ENCODE peak calls at places on chromosomes 13 and 19, in ten cellular contexts. R, F, N, X, G, J, O, W, D and B are unnamed samples.

GRCh38 chr13:29924482-29924884 is 74.1 kb upstream of the UBL3 start:
- DNase-seq in R (no peak), F (no peak), N (no peak), X (no peak), G (no peak), J (peak; percentile 66), O (no peak), W (no peak), D (no peak), B (peak; percentile 57)

GRCh38 chr13:84273163-84273562 is 390.9 kb upstream of the SLITRK1 start:
- DNase-seq in R (no peak), F (no peak), N (no peak), X (no peak), G (no peak), J (no peak), O (no peak), W (no peak), D (no peak), B (no peak)

GRCh38 chr19:38944981-38945506 is 14.3 kb downstream of the MRPS12 start:
- DNase-seq in R (no peak), F (peak; percentile 40), N (peak; percentile 19), X (no peak), G (no peak), J (peak; percentile 7), O (no peak), W (no peak), D (no peak), B (no peak)

GRCh38 chr19:8085606-8086464 is 33.3 kb downstream of the CCL25 start:
- DNase-seq in R (no peak), F (peak; percentile 73), N (peak; percentile 79), X (no peak), G (no peak), J (no peak), O (no peak), W (no peak), D (peak; percentile 61), B (no peak)

GRCh38 chr19:27794444-27795042 is 1418.4 kb downstream of the UQCRFS1 start:
- DNase-seq in R (no peak), F (peak; percentile 55), N (peak; percentile 34), X (peak; percentile 28), G (no peak), J (no peak), O (no peak), W (no peak), D (no peak), B (peak; percentile 49)

GRCh38 chr13:96822900-96823299 is 171.4 kb downstream of the OXGR1 start:
- DNase-seq in R (no peak), F (peak; percentile 44), N (no peak), X (peak; percentile 29), G (no peak), J (peak; percentile 38), O (no peak), W (no peak), D (peak; percentile 4), B (peak; percentile 6)

GRCh38 chr13:40666058-40666904 is at the start of gene FOXO1:
- DNase-seq in R (peak; percentile 89), F (peak; percentile 100), N (peak; percentile 94), X (peak; percentile 90), G (peak; percentile 78), J (peak; percentile 45), O (peak; percentile 97), W (peak; percentile 87), D (peak; percentile 90), B (peak; percentile 99)

GRCh38 chr13:44125943-44126469 is 246.3 kb downstream of the LACC1 start:
- DNase-seq in R (no peak), F (no peak), N (no peak), X (no peak), G (no peak), J (no peak), O (no peak), W (no peak), D (no peak), B (no peak)

GRCh38 chr19:33323093-33323820 is 20.9 kb upstream of the CEBPA start:
- DNase-seq in R (no peak), F (no peak), N (no peak), X (no peak), G (no peak), J (no peak), O (no peak), W (no peak), D (no peak), B (no peak)

GRCh38 chr13:77511552-77511951 is 24.0 kb upstream of the SCEL start:
- DNase-seq in R (no peak), F (no peak), N (no peak), X (peak; percentile 16), G (no peak), J (peak; percentile 27), O (no peak), W (no peak), D (no peak), B (no peak)

GRCh38 chr19:5265260-5265659 is 75.4 kb downstream of the PTPRS start:
- DNase-seq in R (no peak), F (no peak), N (no peak), X (no peak), G (no peak), J (no peak), O (no peak), W (no peak), D (no peak), B (no peak)

GRCh38 chr13:93558637-93559036 is 332.0 kb downstream of the GPC6 start:
- DNase-seq in R (no peak), F (no peak), N (no peak), X (no peak), G (no peak), J (no peak), O (no peak), W (no peak), D (no peak), B (no peak)

GRCh38 chr13:70666883-70667282 is 558.6 kb upstream of the KLHL1 start:
- DNase-seq in R (no peak), F (no peak), N (no peak), X (no peak), G (no peak), J (no peak), O (no peak), W (no peak), D (no peak), B (no peak)

GRCh38 chr19:36449059-36449670 is 30.7 kb upstream of the ZFP82 start:
- DNase-seq in R (no peak), F (no peak), N (no peak), X (no peak), G (no peak), J (no peak), O (no peak), W (no peak), D (no peak), B (no peak)

GRCh38 chr19:3503036-3503572 is 2.6 kb upstream of the DOHH start:
- DNase-seq in R (no peak), F (no peak), N (no peak), X (no peak), G (no peak), J (no peak), O (no peak), W (no peak), D (no peak), B (no peak)

GRCh38 chr19:58518261-58519086 is 1.1 kb downstream of the ZBTB45 start:
- DNase-seq in R (no peak), F (no peak), N (no peak), X (no peak), G (no peak), J (no peak), O (no peak), W (no peak), D (peak; percentile 23), B (peak; percentile 26)

GRCh38 chr13:97386832-97387486 is 47.0 kb upstream of the RAP2A start:
- DNase-seq in R (no peak), F (no peak), N (no peak), X (no peak), G (no peak), J (no peak), O (no peak), W (no peak), D (no peak), B (no peak)

GRCh38 chr19:16608290-16608704 is 19.7 kb downstream of the MED26 start:
- DNase-seq in R (no peak), F (no peak), N (no peak), X (no peak), G (no peak), J (no peak), O (no peak), W (no peak), D (no peak), B (peak; percentile 58)

GRCh38 chr13:65336106-65336603 is 1894.0 kb downstream of the PCDH9 start:
- DNase-seq in R (no peak), F (no peak), N (no peak), X (no peak), G (no peak), J (no peak), O (no peak), W (no peak), D (no peak), B (no peak)

GRCh38 chr13:79450110-79450509 is 30.8 kb upstream of the NDFIP2 start:
- DNase-seq in R (no peak), F (no peak), N (no peak), X (no peak), G (no peak), J (no peak), O (no peak), W (no peak), D (no peak), B (no peak)

GRCh38 chr19:41776700-41777099 is 19.7 kb upstream of the CEACAM3 start:
- DNase-seq in R (no peak), F (no peak), N (no peak), X (no peak), G (no peak), J (no peak), O (no peak), W (no peak), D (peak; percentile 65), B (no peak)

GRCh38 chr19:10603873-10604459 is 16.9 kb upstream of the AP1M2 start:
- DNase-seq in R (no peak), F (no peak), N (no peak), X (no peak), G (no peak), J (no peak), O (no peak), W (no peak), D (no peak), B (peak; percentile 69)

GRCh38 chr13:107586216-107586615 is 629.1 kb downstream of the LIG4 start:
- DNase-seq in R (no peak), F (no peak), N (no peak), X (no peak), G (no peak), J (no peak), O (no peak), W (no peak), D (no peak), B (peak; percentile 26)

GRCh38 chr13:19057588-19058340 is 123.9 kb downstream of the TUBA3C start:
- DNase-seq in R (no peak), F (no peak), N (no peak), X (no peak), G (no peak), J (no peak), O (no peak), W (no peak), D (no peak), B (no peak)

GRCh38 chr19:12806242-12807131 is at the start of gene RNASEH2A:
- DNase-seq in R (peak; percentile 78), F (peak; percentile 97), N (peak; percentile 91), X (peak; percentile 91), G (peak; percentile 83), J (peak; percentile 88), O (peak; percentile 97), W (peak; percentile 78), D (peak; percentile 85), B (peak; percentile 95)

GRCh38 chr13:106318941-106319411 is 216.5 kb downstream of the EFNB2 start:
- DNase-seq in R (no peak), F (no peak), N (no peak), X (no peak), G (no peak), J (no peak), O (no peak), W (no peak), D (peak; percentile 47), B (no peak)

GRCh38 chr19:42325896-42326771 is 699 bp downstream of the MEGF8 start:
- DNase-seq in R (no peak), F (peak; percentile 54), N (peak; percentile 46), X (peak; percentile 54), G (no peak), J (no peak), O (no peak), W (peak; percentile 51), D (peak; percentile 60), B (no peak)